ENCODE peak calls at places on chromosomes 16 and 17, in four cellular contexts. N is cardiac muscle cell; O is adipocyte; G is naive thymus-derived CD8-positive, alpha-beta T cell. P is an unnamed sample.

GRCh38 chr16:471353-472198 is 46.1 kb downstream of the RAB11FIP3 start:
- DNase-seq in O (peak), N (no peak), G (no peak), P (no peak)

GRCh38 chr17:48066656-48067055 is 18.5 kb downstream of the NFE2L1 start:
- DNase-seq in G (no peak), O (no peak), N (no peak), P (no peak)

GRCh38 chr17:48970224-48970623 is 1.8 kb upstream of the GIP start:
- DNase-seq in O (no peak), N (peak), G (no peak), P (no peak)

GRCh38 chr17:79706931-79707382 is 23.8 kb upstream of the ENPP7 start:
- DNase-seq in O (no peak), G (no peak), N (peak), P (no peak)

GRCh38 chr17:50918071-50918932 is 52.1 kb upstream of the TOB1 start:
- DNase-seq in N (no peak), O (no peak), G (no peak), P (no peak)

GRCh38 chr17:82876149-82876548 is 36.3 kb upstream of the ZNF750 start:
- DNase-seq in N (peak), G (no peak), O (no peak), P (no peak)

GRCh38 chr17:7572588-7573323 is 6.7 kb upstream of the CD68 start:
- DNase-seq in N (peak), O (peak), G (peak), P (peak)

GRCh38 chr17:76772842-76773521 is 35.1 kb downstream of the MFSD11 start:
- DNase-seq in N (peak), G (peak), O (peak), P (peak)

GRCh38 chr17:62965149-62965648 is 836 bp upstream of the TANC2 start:
- DNase-seq in O (no peak), N (no peak), G (peak), P (no peak)

GRCh38 chr17:65292430-65292829 is 155.3 kb downstream of the RGS9 start:
- DNase-seq in N (peak), G (no peak), O (no peak), P (no peak)

GRCh38 chr16:81212830-81213465 is 25.5 kb upstream of the BCO1 start:
- DNase-seq in G (no peak), N (no peak), O (no peak), P (no peak)

GRCh38 chr17:60941028-60941427 is 263.4 kb downstream of the BCAS3 start:
- DNase-seq in O (peak), N (peak), G (no peak), P (no peak)

GRCh38 chr17:28204244-28204643 is 114.8 kb upstream of the TMEM97 start:
- DNase-seq in O (no peak), G (no peak), N (no peak), P (no peak)

GRCh38 chr17:72654746-72655145 is 437.7 kb downstream of the SLC39A11 start:
- DNase-seq in G (no peak), N (no peak), O (no peak), P (no peak)

GRCh38 chr17:19397556-19398041 is 10.6 kb upstream of the MFAP4 start:
- DNase-seq in N (no peak), O (no peak), G (no peak), P (no peak)

GRCh38 chr16:56988948-56989945 is at the start of gene NLRC5:
- DNase-seq in N (peak), O (peak), G (peak), P (peak)

GRCh38 chr17:50127661-50128361 is 2.1 kb downstream of the SAMD14 start:
- DNase-seq in G (no peak), N (peak), O (no peak), P (no peak)

GRCh38 chr16:24848065-24848464 is 2.3 kb downstream of the SLC5A11 start:
- DNase-seq in N (peak), O (peak), G (no peak), P (no peak)

GRCh38 chr17:19723967-19724366 is 7.6 kb upstream of the SLC47A2 start:
- DNase-seq in G (no peak), N (no peak), O (peak), P (no peak)

GRCh38 chr17:47607481-47607880 is 42.2 kb upstream of the KPNB1 start:
- DNase-seq in O (no peak), G (no peak), N (no peak), P (no peak)

GRCh38 chr17:41620583-41621434 is 3.6 kb downstream of the KRT17 start:
- DNase-seq in G (no peak), N (peak), O (peak), P (no peak)

GRCh38 chr16:78106659-78107058 is 7.2 kb downstream of the WWOX start:
- DNase-seq in O (no peak), N (no peak), G (no peak), P (no peak)

GRCh38 chr17:29870836-29871430 is 59.1 kb downstream of the SSH2 start:
- DNase-seq in N (no peak), O (peak), G (no peak), P (no peak)